ENCODE peak calls at places on chromosome 5, in seven cellular contexts. W is neuronal stem cell, H is H9, S is trophoblast cell, P is mesendoderm, A is H1, V is IMR-90. B is an unnamed sample.

GRCh38 chr5:40405985-40406384 is 273.7 kb upstream of the PTGER4 start:
- DNase-seq in W (no peak), H (no peak), S (peak), P (no peak), A (no peak), V (no peak), B (peak)

GRCh38 chr5:55039843-55040242 is 15.8 kb downstream of the GZMK start:
- DNase-seq in W (no peak), H (no peak), S (no peak), P (no peak), A (no peak), V (no peak), B (peak)

GRCh38 chr5:115418788-115419187 is 122.3 kb upstream of the CCDC112 start:
- DNase-seq in W (no peak), H (no peak), S (no peak), P (no peak), A (no peak), V (no peak), B (no peak)

GRCh38 chr5:172444626-172445365 is 9.5 kb downstream of the SH3PXD2B start:
- DNase-seq in W (no peak), H (no peak), S (no peak), P (no peak), A (no peak), V (no peak), B (no peak)

GRCh38 chr5:149834246-149834855 is 104.2 kb downstream of the PPARGC1B start:
- DNase-seq in W (peak), H (peak), S (peak), P (peak), A (peak), V (peak), B (peak)

GRCh38 chr5:109688647-109688998 is 1.1 kb upstream of the MAN2A1 start:
- DNase-seq in W (no peak), H (no peak), S (peak), P (peak), A (peak), V (peak), B (no peak)

GRCh38 chr5:80259511-80260200 is 3.8 kb upstream of the SERINC5 start:
- DNase-seq in W (no peak), H (no peak), S (no peak), P (no peak), A (no peak), V (no peak), B (no peak)

GRCh38 chr5:176619203-176619568 is 9.2 kb upstream of the GPRIN1 start:
- DNase-seq in W (peak), H (peak), S (no peak), P (peak), A (peak), V (peak), B (peak)

GRCh38 chr5:68331202-68332108 is 115.9 kb downstream of the PIK3R1 start:
- DNase-seq in W (no peak), H (no peak), S (no peak), P (no peak), A (no peak), V (peak), B (peak)

GRCh38 chr5:146447734-146448380 is 724 bp downstream of the TCERG1 start:
- DNase-seq in W (no peak), H (no peak), S (no peak), P (peak), A (no peak), V (peak), B (peak)

GRCh38 chr5:14861123-14861757 is 10.3 kb downstream of the ANKH start:
- DNase-seq in W (no peak), H (no peak), S (no peak), P (no peak), A (no peak), V (no peak), B (no peak)

GRCh38 chr5:14859980-14860379 is 11.6 kb downstream of the ANKH start:
- DNase-seq in W (no peak), H (no peak), S (no peak), P (no peak), A (no peak), V (no peak), B (no peak)

GRCh38 chr5:14863105-14863504 is 8.5 kb downstream of the ANKH start:
- DNase-seq in W (no peak), H (no peak), S (no peak), P (no peak), A (no peak), V (no peak), B (no peak)

GRCh38 chr5:14854806-14855205 is 16.8 kb downstream of the ANKH start:
- DNase-seq in W (no peak), H (no peak), S (no peak), P (no peak), A (no peak), V (no peak), B (no peak)

GRCh38 chr5:14859150-14859549 is 12.4 kb downstream of the ANKH start:
- DNase-seq in W (no peak), H (no peak), S (no peak), P (no peak), A (no peak), V (no peak), B (no peak)
- H3K23ac ChIP-seq in W (no peak), H (no peak), S (no peak), P (no peak), A (no peak), V (no peak), B (no peak)

DNA sequence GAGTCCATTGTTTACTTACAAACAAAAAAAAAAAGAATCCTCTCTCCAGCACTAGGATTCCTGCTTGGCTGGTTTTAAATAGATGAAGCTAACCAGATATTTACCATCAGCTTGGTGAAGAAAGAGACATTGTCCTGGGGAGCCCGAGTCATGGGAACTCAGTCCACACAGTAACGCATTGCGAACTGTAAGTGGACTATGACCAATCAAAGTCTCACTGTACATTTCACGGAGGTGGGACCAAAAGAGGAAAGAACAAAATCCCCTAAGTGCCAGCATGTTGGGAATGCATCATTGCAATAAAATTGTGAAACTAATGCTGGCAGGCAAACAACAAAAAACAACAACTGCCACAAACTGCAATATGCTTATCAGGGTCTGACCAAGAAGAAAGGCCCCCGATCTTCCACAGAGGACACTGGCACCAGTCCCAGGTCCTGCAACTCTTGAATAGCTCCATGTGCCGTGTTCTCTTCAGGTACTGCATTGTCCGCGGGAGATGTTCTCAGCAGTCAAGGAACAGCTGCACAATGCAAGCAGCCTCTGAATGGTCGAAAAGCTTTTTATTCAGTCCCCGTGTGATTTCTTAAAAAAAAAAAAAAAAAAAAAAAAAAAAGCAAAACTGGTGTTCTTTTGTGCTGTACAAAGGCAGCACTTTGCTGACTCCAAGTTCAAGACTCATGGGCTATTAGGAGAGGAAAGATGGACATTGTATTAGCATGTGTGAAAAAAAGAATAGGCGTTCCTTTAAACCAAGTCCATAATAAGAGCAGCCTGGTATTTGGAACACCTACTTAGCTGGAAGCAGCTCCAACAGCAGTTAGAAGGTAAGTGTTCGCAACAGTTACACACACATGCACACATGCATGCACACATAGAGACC is 38.1 kb downstream of the SEMA6A start:
- DNase-seq in W (no peak), H (no peak), S (no peak), P (no peak), A (no peak), V (no peak), B (no peak)
- H4K8ac ChIP-seq in W (no peak), H (no peak), S (no peak), P (no peak), A (no peak), V (no peak), B (no peak)

DNA sequence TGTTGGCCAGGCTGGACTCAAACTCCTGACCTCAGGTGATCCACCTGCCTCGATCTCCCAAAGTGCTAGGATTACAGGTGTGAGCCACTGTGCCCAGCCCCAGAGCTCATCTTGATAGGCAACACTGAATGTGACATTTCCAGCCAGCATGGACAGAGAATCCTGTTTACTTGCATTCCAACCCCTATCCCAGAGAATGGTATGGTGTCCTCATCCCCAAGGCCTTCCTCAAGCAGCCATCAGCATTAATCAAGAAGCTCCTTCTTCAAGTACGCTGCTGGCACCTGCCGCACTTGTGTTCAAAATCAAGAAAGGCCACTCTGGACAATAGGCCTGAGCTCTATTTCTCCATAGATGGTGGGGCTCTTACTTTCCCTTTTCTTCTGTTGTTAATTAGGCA is 40.2 kb downstream of the STARD4 start:
- DNase-seq in W (no peak), H (no peak), S (peak), P (no peak), A (no peak), V (no peak), B (no peak)
- H3K23ac ChIP-seq in W (no peak), H (no peak), S (no peak), P (no peak), A (no peak), V (no peak), B (no peak)

GRCh38 chr5:51679286-51679685 is 296.0 kb downstream of the ISL1 start:
- DNase-seq in W (no peak), H (no peak), S (no peak), P (no peak), A (no peak), V (no peak), B (no peak)

DNA sequence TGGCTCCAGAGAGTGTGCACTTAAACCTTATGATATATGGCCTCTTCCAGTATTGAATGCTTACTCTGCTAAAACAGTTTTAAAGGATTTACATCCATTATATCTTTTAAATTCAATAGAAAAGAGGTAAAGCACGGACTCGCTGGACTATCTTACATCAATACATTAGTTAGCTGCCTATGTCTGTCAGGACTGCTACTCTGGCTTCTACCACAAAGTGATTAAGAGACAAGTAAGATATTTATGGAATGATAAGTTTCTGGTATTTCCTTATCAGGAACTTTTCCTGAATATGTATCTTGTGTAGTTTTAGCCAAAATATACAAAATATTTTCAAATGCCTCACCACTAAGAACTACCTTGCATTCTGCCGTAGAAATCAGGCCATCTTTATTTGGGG is 295.1 kb downstream of the ISL1 start:
- DNase-seq in W (no peak), H (no peak), S (peak), P (no peak), A (no peak), V (no peak), B (no peak)
- H4K8ac ChIP-seq in W (no peak), H (no peak), S (no peak), P (no peak), A (no peak), V (no peak), B (no peak)